ENCODE peak calls at places on chromosome 5, in four cellular contexts. One of them, this sample, is unnamed.

GRCh38 chr5:95178046-95178651 is 106.7 kb downstream of the MCTP1 start:
- DNase-seq in activated gamma-delta T cell treated with Interleukin-2 at 50 U/mL for 16 hours: no peak
- DNase-seq in Caki2: peak; percentile 99
- DNase-seq in AG04449: peak; percentile 33
- DNase-seq in this sample: no peak

GRCh38 chr5:10607666-10608442 is 44.0 kb downstream of the ANKRD33B start:
- DNase-seq in activated gamma-delta T cell treated with Interleukin-2 at 50 U/mL for 16 hours: no peak
- DNase-seq in Caki2: peak; percentile 73
- DNase-seq in AG04449: no peak
- DNase-seq in this sample: no peak

GRCh38 chr5:118711727-118712126 is 276.6 kb downstream of the DTWD2 start:
- DNase-seq in activated gamma-delta T cell treated with Interleukin-2 at 50 U/mL for 16 hours: no peak
- DNase-seq in Caki2: no peak
- DNase-seq in AG04449: no peak
- DNase-seq in this sample: no peak

GRCh38 chr5:178083942-178084341 is 29.4 kb upstream of the N4BP3 start:
- DNase-seq in activated gamma-delta T cell treated with Interleukin-2 at 50 U/mL for 16 hours: no peak
- DNase-seq in Caki2: no peak
- DNase-seq in AG04449: no peak
- DNase-seq in this sample: no peak

GRCh38 chr5:93274291-93274690 is 306.7 kb downstream of the NR2F1-AS1 start:
- DNase-seq in activated gamma-delta T cell treated with Interleukin-2 at 50 U/mL for 16 hours: no peak
- DNase-seq in Caki2: peak; percentile 19
- DNase-seq in AG04449: no peak
- DNase-seq in this sample: no peak

GRCh38 chr5:38291355-38291754 is 33.0 kb downstream of the EGFLAM start:
- DNase-seq in activated gamma-delta T cell treated with Interleukin-2 at 50 U/mL for 16 hours: no peak
- DNase-seq in Caki2: no peak
- DNase-seq in AG04449: no peak
- DNase-seq in this sample: no peak

GRCh38 chr5:177455036-177455660 is 8.5 kb downstream of the PRR7 start:
- DNase-seq in activated gamma-delta T cell treated with Interleukin-2 at 50 U/mL for 16 hours: peak; percentile 92
- DNase-seq in Caki2: peak; percentile 90
- DNase-seq in AG04449: no peak
- DNase-seq in this sample: peak; percentile 55

GRCh38 chr5:179588166-179588565 is 35.3 kb downstream of the HNRNPH1 start:
- DNase-seq in activated gamma-delta T cell treated with Interleukin-2 at 50 U/mL for 16 hours: no peak
- DNase-seq in Caki2: no peak
- DNase-seq in AG04449: no peak
- DNase-seq in this sample: no peak

GRCh38 chr5:176560364-176560763 is 11.2 kb downstream of the CDHR2 start:
- DNase-seq in activated gamma-delta T cell treated with Interleukin-2 at 50 U/mL for 16 hours: no peak
- DNase-seq in Caki2: no peak
- DNase-seq in AG04449: no peak
- DNase-seq in this sample: no peak

GRCh38 chr5:141488591-141489478 is at the start of gene PCDHGC5:
- DNase-seq in activated gamma-delta T cell treated with Interleukin-2 at 50 U/mL for 16 hours: no peak
- DNase-seq in Caki2: no peak
- DNase-seq in AG04449: no peak
- DNase-seq in this sample: no peak

GRCh38 chr5:74543162-74543995 is 97.1 kb downstream of the ENC1 start:
- DNase-seq in activated gamma-delta T cell treated with Interleukin-2 at 50 U/mL for 16 hours: no peak
- DNase-seq in Caki2: peak; percentile 64
- DNase-seq in AG04449: peak; percentile 79
- DNase-seq in this sample: peak; percentile 99

GRCh38 chr5:179610109-179610902 is 13.2 kb downstream of the HNRNPH1 start:
- DNase-seq in activated gamma-delta T cell treated with Interleukin-2 at 50 U/mL for 16 hours: no peak
- DNase-seq in Caki2: no peak
- DNase-seq in AG04449: no peak
- DNase-seq in this sample: no peak

GRCh38 chr5:9869616-9870288 is 239.6 kb upstream of the TAS2R1 start:
- DNase-seq in activated gamma-delta T cell treated with Interleukin-2 at 50 U/mL for 16 hours: no peak
- DNase-seq in Caki2: peak; percentile 73
- DNase-seq in AG04449: peak; percentile 65
- DNase-seq in this sample: no peak

GRCh38 chr5:95794070-95794516 is 28.4 kb downstream of the GLRX start:
- DNase-seq in activated gamma-delta T cell treated with Interleukin-2 at 50 U/mL for 16 hours: no peak
- DNase-seq in Caki2: no peak
- DNase-seq in AG04449: peak; percentile 42
- DNase-seq in this sample: no peak

GRCh38 chr5:175336781-175337180 is 107.2 kb downstream of the DRD1 start:
- DNase-seq in activated gamma-delta T cell treated with Interleukin-2 at 50 U/mL for 16 hours: no peak
- DNase-seq in Caki2: no peak
- DNase-seq in AG04449: no peak
- DNase-seq in this sample: no peak

GRCh38 chr5:6728011-6728794 is 15.0 kb downstream of the TENT4A start:
- DNase-seq in activated gamma-delta T cell treated with Interleukin-2 at 50 U/mL for 16 hours: no peak
- DNase-seq in Caki2: no peak
- DNase-seq in AG04449: no peak
- DNase-seq in this sample: no peak

GRCh38 chr5:169856571-169856970 is 123.7 kb downstream of the INSYN2B start:
- DNase-seq in activated gamma-delta T cell treated with Interleukin-2 at 50 U/mL for 16 hours: no peak
- DNase-seq in Caki2: peak; percentile 79
- DNase-seq in AG04449: peak; percentile 62
- DNase-seq in this sample: peak; percentile 30

GRCh38 chr5:71859515-71859914 is 140.4 kb downstream of the CARTPT start:
- DNase-seq in activated gamma-delta T cell treated with Interleukin-2 at 50 U/mL for 16 hours: no peak
- DNase-seq in Caki2: no peak
- DNase-seq in AG04449: no peak
- DNase-seq in this sample: no peak

GRCh38 chr5:38710616-38711015 is 135.2 kb upstream of the OSMR start:
- DNase-seq in activated gamma-delta T cell treated with Interleukin-2 at 50 U/mL for 16 hours: no peak
- DNase-seq in Caki2: no peak
- DNase-seq in AG04449: no peak
- DNase-seq in this sample: no peak